ENCODE peak calls at places on chromosome 19, in ten cellular contexts. One of them, this sample, is unnamed.

GRCh38 chr19:29548483-29549085 is 22.8 kb downstream of the VSTM2B start:
- DNase-seq in adrenal gland: no peak
- DNase-seq in A549: no peak
- DNase-seq in CD8-positive, alpha-beta T cell: no peak
- DNase-seq in fibroblast of lung: no peak
- DNase-seq in cardiac fibroblast: no peak
- DNase-seq in AG04450: no peak
- DNase-seq in psoas muscle: no peak
- DNase-seq in uterus: no peak
- DNase-seq in tibial nerve: no peak
- DNase-seq in this sample: no peak

GRCh38 chr19:13428352-13428751 is 77.9 kb downstream of the CACNA1A start:
- DNase-seq in tibial nerve: peak
- DNase-seq in cardiac fibroblast: peak
- DNase-seq in uterus: no peak
- DNase-seq in adrenal gland: peak
- DNase-seq in CD8-positive, alpha-beta T cell: no peak
- DNase-seq in psoas muscle: no peak
- DNase-seq in fibroblast of lung: peak
- DNase-seq in AG04450: peak
- DNase-seq in A549: no peak
- DNase-seq in this sample: no peak

GRCh38 chr19:39410620-39411005 is 1.9 kb upstream of the PLEKHG2 start:
- DNase-seq in A549: peak
- DNase-seq in tibial nerve: no peak
- DNase-seq in psoas muscle: no peak
- DNase-seq in adrenal gland: no peak
- DNase-seq in uterus: peak
- DNase-seq in AG04450: no peak
- DNase-seq in fibroblast of lung: no peak
- DNase-seq in cardiac fibroblast: no peak
- DNase-seq in CD8-positive, alpha-beta T cell: no peak
- DNase-seq in this sample: no peak

GRCh38 chr19:45971260-45971902 is 2.3 kb downstream of the NOVA2 start:
- DNase-seq in cardiac fibroblast: no peak
- DNase-seq in CD8-positive, alpha-beta T cell: no peak
- DNase-seq in AG04450: no peak
- DNase-seq in fibroblast of lung: no peak
- DNase-seq in tibial nerve: no peak
- DNase-seq in A549: no peak
- DNase-seq in uterus: no peak
- DNase-seq in psoas muscle: no peak
- DNase-seq in adrenal gland: no peak
- DNase-seq in this sample: no peak

GRCh38 chr19:58559275-58560006 is 1.0 kb upstream of the UBE2M start:
- DNase-seq in AG04450: peak
- DNase-seq in A549: peak
- DNase-seq in adrenal gland: peak
- DNase-seq in CD8-positive, alpha-beta T cell: peak
- DNase-seq in psoas muscle: peak
- DNase-seq in cardiac fibroblast: peak
- DNase-seq in uterus: peak
- DNase-seq in fibroblast of lung: peak
- DNase-seq in tibial nerve: peak
- DNase-seq in this sample: peak

GRCh38 chr19:39296055-39296645 is at the start of gene IFNL1:
- DNase-seq in CD8-positive, alpha-beta T cell: no peak
- DNase-seq in uterus: no peak
- DNase-seq in A549: no peak
- DNase-seq in adrenal gland: no peak
- DNase-seq in fibroblast of lung: no peak
- DNase-seq in psoas muscle: no peak
- DNase-seq in tibial nerve: no peak
- DNase-seq in AG04450: no peak
- DNase-seq in cardiac fibroblast: no peak
- DNase-seq in this sample: no peak

GRCh38 chr19:47231215-47232054 is 436 bp upstream of the BBC3 start:
- DNase-seq in cardiac fibroblast: peak
- DNase-seq in tibial nerve: peak
- DNase-seq in CD8-positive, alpha-beta T cell: peak
- DNase-seq in AG04450: peak
- DNase-seq in psoas muscle: peak
- DNase-seq in uterus: peak
- DNase-seq in fibroblast of lung: peak
- DNase-seq in adrenal gland: peak
- DNase-seq in A549: peak
- DNase-seq in this sample: no peak

GRCh38 chr19:48244289-48244688 is 11.4 kb downstream of the CARD8 start:
- DNase-seq in AG04450: no peak
- DNase-seq in A549: no peak
- DNase-seq in tibial nerve: no peak
- DNase-seq in fibroblast of lung: peak
- DNase-seq in CD8-positive, alpha-beta T cell: peak
- DNase-seq in cardiac fibroblast: peak
- DNase-seq in psoas muscle: no peak
- DNase-seq in uterus: no peak
- DNase-seq in adrenal gland: no peak
- DNase-seq in this sample: no peak

GRCh38 chr19:39178296-39179006 is 18.3 kb upstream of the NCCRP1 start:
- DNase-seq in cardiac fibroblast: no peak
- DNase-seq in adrenal gland: no peak
- DNase-seq in AG04450: no peak
- DNase-seq in CD8-positive, alpha-beta T cell: no peak
- DNase-seq in A549: no peak
- DNase-seq in tibial nerve: no peak
- DNase-seq in psoas muscle: no peak
- DNase-seq in uterus: no peak
- DNase-seq in fibroblast of lung: no peak
- DNase-seq in this sample: no peak

GRCh38 chr19:45574526-45574925 is 10.1 kb downstream of the OPA3 start:
- DNase-seq in uterus: no peak
- DNase-seq in adrenal gland: no peak
- DNase-seq in AG04450: no peak
- DNase-seq in cardiac fibroblast: no peak
- DNase-seq in tibial nerve: no peak
- DNase-seq in A549: no peak
- DNase-seq in CD8-positive, alpha-beta T cell: no peak
- DNase-seq in fibroblast of lung: no peak
- DNase-seq in psoas muscle: no peak
- DNase-seq in this sample: no peak

GRCh38 chr19:38580080-38580479 is 37.7 kb downstream of the MAP4K1 start:
- DNase-seq in AG04450: no peak
- DNase-seq in A549: no peak
- DNase-seq in adrenal gland: no peak
- DNase-seq in psoas muscle: no peak
- DNase-seq in tibial nerve: no peak
- DNase-seq in uterus: no peak
- DNase-seq in fibroblast of lung: no peak
- DNase-seq in CD8-positive, alpha-beta T cell: no peak
- DNase-seq in cardiac fibroblast: no peak
- DNase-seq in this sample: no peak

GRCh38 chr19:11457115-11457514 is 21.7 kb downstream of the PRKCSH start:
- DNase-seq in uterus: no peak
- DNase-seq in A549: no peak
- DNase-seq in CD8-positive, alpha-beta T cell: no peak
- DNase-seq in psoas muscle: no peak
- DNase-seq in adrenal gland: no peak
- DNase-seq in AG04450: no peak
- DNase-seq in fibroblast of lung: no peak
- DNase-seq in tibial nerve: no peak
- DNase-seq in cardiac fibroblast: no peak
- DNase-seq in this sample: no peak

GRCh38 chr19:36963262-36963661 is 47.1 kb downstream of the ZNF568 start:
- DNase-seq in CD8-positive, alpha-beta T cell: no peak
- DNase-seq in psoas muscle: no peak
- DNase-seq in fibroblast of lung: no peak
- DNase-seq in cardiac fibroblast: no peak
- DNase-seq in adrenal gland: no peak
- DNase-seq in uterus: no peak
- DNase-seq in AG04450: no peak
- DNase-seq in A549: no peak
- DNase-seq in tibial nerve: no peak
- DNase-seq in this sample: no peak

GRCh38 chr19:14933506-14933905 is 7.8 kb upstream of the OR7C2 start:
- DNase-seq in CD8-positive, alpha-beta T cell: no peak
- DNase-seq in psoas muscle: no peak
- DNase-seq in tibial nerve: no peak
- DNase-seq in fibroblast of lung: no peak
- DNase-seq in adrenal gland: no peak
- DNase-seq in cardiac fibroblast: no peak
- DNase-seq in A549: no peak
- DNase-seq in AG04450: no peak
- DNase-seq in uterus: no peak
- DNase-seq in this sample: no peak

GRCh38 chr19:19860756-19861390 is 4.8 kb upstream of the ZNF253 start:
- DNase-seq in A549: no peak
- DNase-seq in uterus: no peak
- DNase-seq in AG04450: no peak
- DNase-seq in CD8-positive, alpha-beta T cell: peak
- DNase-seq in psoas muscle: no peak
- DNase-seq in cardiac fibroblast: no peak
- DNase-seq in tibial nerve: no peak
- DNase-seq in adrenal gland: peak
- DNase-seq in fibroblast of lung: peak
- DNase-seq in this sample: no peak

GRCh38 chr19:38703509-38703908 is 40.8 kb downstream of the CAPN12 start:
- DNase-seq in AG04450: no peak
- DNase-seq in uterus: no peak
- DNase-seq in psoas muscle: no peak
- DNase-seq in CD8-positive, alpha-beta T cell: no peak
- DNase-seq in cardiac fibroblast: no peak
- DNase-seq in tibial nerve: no peak
- DNase-seq in adrenal gland: no peak
- DNase-seq in fibroblast of lung: no peak
- DNase-seq in A549: no peak
- DNase-seq in this sample: no peak

GRCh38 chr19:55858401-55858800 is 22.1 kb downstream of the NLRP4 start:
- DNase-seq in fibroblast of lung: no peak
- DNase-seq in AG04450: no peak
- DNase-seq in adrenal gland: no peak
- DNase-seq in A549: no peak
- DNase-seq in tibial nerve: no peak
- DNase-seq in uterus: no peak
- DNase-seq in psoas muscle: no peak
- DNase-seq in cardiac fibroblast: no peak
- DNase-seq in CD8-positive, alpha-beta T cell: no peak
- DNase-seq in this sample: no peak

GRCh38 chr19:55855160-55855559 is 18.8 kb downstream of the NLRP4 start:
- DNase-seq in A549: no peak
- DNase-seq in uterus: no peak
- DNase-seq in AG04450: no peak
- DNase-seq in cardiac fibroblast: no peak
- DNase-seq in fibroblast of lung: no peak
- DNase-seq in adrenal gland: no peak
- DNase-seq in tibial nerve: no peak
- DNase-seq in CD8-positive, alpha-beta T cell: no peak
- DNase-seq in psoas muscle: no peak
- DNase-seq in this sample: no peak

GRCh38 chr19:55857149-55857548 is 20.8 kb downstream of the NLRP4 start:
- DNase-seq in uterus: no peak
- DNase-seq in A549: no peak
- DNase-seq in CD8-positive, alpha-beta T cell: no peak
- DNase-seq in fibroblast of lung: no peak
- DNase-seq in adrenal gland: no peak
- DNase-seq in tibial nerve: no peak
- DNase-seq in psoas muscle: no peak
- DNase-seq in cardiac fibroblast: no peak
- DNase-seq in AG04450: no peak
- DNase-seq in this sample: no peak

GRCh38 chr19:55857974-55858373 is 21.6 kb downstream of the NLRP4 start:
- DNase-seq in tibial nerve: no peak
- DNase-seq in adrenal gland: no peak
- DNase-seq in CD8-positive, alpha-beta T cell: no peak
- DNase-seq in cardiac fibroblast: no peak
- DNase-seq in psoas muscle: no peak
- DNase-seq in uterus: no peak
- DNase-seq in AG04450: no peak
- DNase-seq in fibroblast of lung: no peak
- DNase-seq in A549: no peak
- DNase-seq in this sample: no peak
- H3K4me3 ChIP-seq in tibial nerve: no peak
- H3K4me3 ChIP-seq in adrenal gland: no peak
- H3K4me3 ChIP-seq in CD8-positive, alpha-beta T cell: no peak
- H3K4me3 ChIP-seq in cardiac fibroblast: no peak
- H3K4me3 ChIP-seq in psoas muscle: no peak
- H3K4me3 ChIP-seq in uterus: no peak
- H3K4me3 ChIP-seq in AG04450: no peak
- H3K4me3 ChIP-seq in fibroblast of lung: no peak
- H3K4me3 ChIP-seq in A549: no peak
- H3K4me3 ChIP-seq in this sample: no peak

DNA sequence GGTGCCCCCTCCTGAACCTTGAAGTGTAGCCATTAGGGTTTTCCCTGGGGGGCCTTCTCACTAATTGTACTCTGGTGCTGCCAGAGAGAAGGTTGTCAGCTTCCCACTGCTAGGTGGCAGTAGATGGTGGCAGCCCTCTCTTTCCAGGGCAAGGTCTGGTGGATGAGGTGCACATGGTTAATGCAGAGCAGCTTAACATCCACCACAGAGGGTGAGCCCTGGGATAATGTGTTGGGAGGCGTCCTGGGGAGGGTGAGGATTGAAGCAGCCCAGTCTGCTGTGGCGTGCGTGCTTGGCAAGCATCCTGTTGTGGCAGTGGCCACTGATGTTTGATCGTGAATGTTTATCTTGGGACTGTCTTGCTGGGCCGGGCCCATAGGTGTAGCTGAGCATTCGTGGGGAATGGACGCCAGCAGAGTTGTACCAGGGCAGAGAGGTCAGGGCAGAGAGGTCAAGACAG is 5.8 kb downstream of the EGLN2 start:
- DNase-seq in tibial nerve: no peak
- DNase-seq in adrenal gland: no peak
- DNase-seq in CD8-positive, alpha-beta T cell: no peak
- DNase-seq in A549: no peak
- DNase-seq in AG04450: no peak
- DNase-seq in psoas muscle: no peak
- DNase-seq in fibroblast of lung: no peak
- DNase-seq in cardiac fibroblast: no peak
- DNase-seq in uterus: no peak
- DNase-seq in this sample: no peak
- TF ChIP-seq CTCF in tibial nerve: no peak
- TF ChIP-seq CTCF in adrenal gland: peak
- TF ChIP-seq CTCF in CD8-positive, alpha-beta T cell: no peak
- TF ChIP-seq CTCF in A549: peak
- TF ChIP-seq CTCF in AG04450: peak
- TF ChIP-seq CTCF in psoas muscle: no peak
- TF ChIP-seq CTCF in fibroblast of lung: no peak
- TF ChIP-seq CTCF in cardiac fibroblast: peak
- TF ChIP-seq CTCF in uterus: no peak
- TF ChIP-seq CTCF in this sample: peak

GRCh38 chr19:35100588-35101533 is 14.8 kb upstream of the FXYD3 start:
- DNase-seq in CD8-positive, alpha-beta T cell: no peak
- DNase-seq in cardiac fibroblast: no peak
- DNase-seq in uterus: no peak
- DNase-seq in psoas muscle: no peak
- DNase-seq in AG04450: no peak
- DNase-seq in tibial nerve: no peak
- DNase-seq in A549: peak
- DNase-seq in adrenal gland: no peak
- DNase-seq in fibroblast of lung: no peak
- DNase-seq in this sample: no peak
- H3K4me3 ChIP-seq in CD8-positive, alpha-beta T cell: no peak
- H3K4me3 ChIP-seq in cardiac fibroblast: no peak
- H3K4me3 ChIP-seq in uterus: no peak
- H3K4me3 ChIP-seq in psoas muscle: no peak
- H3K4me3 ChIP-seq in AG04450: no peak
- H3K4me3 ChIP-seq in tibial nerve: no peak
- H3K4me3 ChIP-seq in A549: no peak
- H3K4me3 ChIP-seq in adrenal gland: no peak
- H3K4me3 ChIP-seq in fibroblast of lung: no peak
- H3K4me3 ChIP-seq in this sample: no peak

GRCh38 chr19:41537789-41538188 is 38.2 kb upstream of the CEACAM21 start:
- DNase-seq in uterus: no peak
- DNase-seq in psoas muscle: no peak
- DNase-seq in adrenal gland: peak
- DNase-seq in CD8-positive, alpha-beta T cell: no peak
- DNase-seq in tibial nerve: no peak
- DNase-seq in fibroblast of lung: no peak
- DNase-seq in A549: peak
- DNase-seq in AG04450: no peak
- DNase-seq in cardiac fibroblast: peak
- DNase-seq in this sample: no peak
- TF ChIP-seq CTCF in uterus: no peak
- TF ChIP-seq CTCF in psoas muscle: peak
- TF ChIP-seq CTCF in adrenal gland: peak
- TF ChIP-seq CTCF in CD8-positive, alpha-beta T cell: no peak
- TF ChIP-seq CTCF in tibial nerve: peak
- TF ChIP-seq CTCF in fibroblast of lung: peak
- TF ChIP-seq CTCF in A549: peak
- TF ChIP-seq CTCF in AG04450: peak
- TF ChIP-seq CTCF in cardiac fibroblast: peak
- TF ChIP-seq CTCF in this sample: peak